ENCODE peak calls at places on chromosome 18, in eight cellular contexts. M is GM12865; R is brain microvascular endothelial cell; C is K562; I is body of pancreas; Z is kidney; F is ovary; N is naive thymus-derived CD4-positive, alpha-beta T cell. G is an unnamed sample.

GRCh38 chr18:30056528-30056927 is 986.0 kb downstream of the DSC3 start:
- DNase-seq in M (no peak), F (no peak), C (no peak), N (no peak), R (no peak), Z (no peak), I (no peak), G (no peak)

GRCh38 chr18:37654711-37655369 is 89.2 kb upstream of the CELF4 start:
- DNase-seq in N (no peak), Z (no peak), I (no peak), C (no peak), F (no peak), M (no peak), R (no peak), G (no peak)

GRCh38 chr18:13464432-13465125 is 246.0 kb downstream of the LDLRAD4 start:
- DNase-seq in N (peak; percentile 64), M (peak; percentile 90), R (no peak), C (no peak), I (no peak), F (no peak), Z (no peak), G (peak; percentile 33)

GRCh38 chr18:45231606-45232005 is 383.7 kb upstream of the SLC14A2 start:
- DNase-seq in C (no peak), F (no peak), Z (no peak), R (no peak), M (no peak), N (no peak), I (no peak), G (no peak)

GRCh38 chr18:3821524-3821923 is 371.6 kb downstream of the TGIF1 start:
- DNase-seq in R (no peak), N (no peak), M (no peak), I (no peak), F (no peak), Z (no peak), C (no peak), G (no peak)

GRCh38 chr18:56709463-56709862 is 58.3 kb downstream of the WDR7 start:
- DNase-seq in I (no peak), N (peak; percentile 34), R (peak; percentile 87), Z (no peak), F (no peak), M (peak; percentile 78), C (peak; percentile 59), G (peak; percentile 73)

GRCh38 chr18:46877329-46877987 is 39.8 kb downstream of the PIAS2 start:
- DNase-seq in N (no peak), R (no peak), F (no peak), Z (no peak), C (no peak), M (no peak), I (no peak), G (no peak)

GRCh38 chr18:68215931-68216330 is 499.0 kb downstream of the TMX3 start:
- DNase-seq in Z (no peak), I (no peak), C (no peak), N (no peak), F (no peak), M (no peak), R (peak; percentile 77), G (peak; percentile 55)

GRCh38 chr18:55588876-55589595 is 1.0 kb upstream of the TCF4 start:
- DNase-seq in C (no peak), Z (no peak), M (no peak), R (no peak), N (no peak), I (peak; percentile 6), F (no peak), G (no peak)

GRCh38 chr18:13309031-13309430 is 90.5 kb downstream of the LDLRAD4 start:
- DNase-seq in F (no peak), R (no peak), C (no peak), M (no peak), N (no peak), I (no peak), Z (no peak), G (no peak)

GRCh38 chr18:47898055-47898454 is 32.4 kb downstream of the SMAD2 start:
- DNase-seq in M (no peak), Z (no peak), R (no peak), C (no peak), I (no peak), N (no peak), F (no peak), G (no peak)

GRCh38 chr18:8704361-8705279 is 736 bp upstream of the MTCL1 start:
- DNase-seq in R (peak; percentile 69), F (peak; percentile 86), I (peak; percentile 93), M (peak; percentile 86), N (peak; percentile 80), Z (peak; percentile 95), C (peak; percentile 91), G (peak; percentile 91)

GRCh38 chr18:8702668-8703067 is 2.7 kb upstream of the MTCL1 start:
- DNase-seq in I (no peak), C (no peak), N (no peak), Z (no peak), F (no peak), R (no peak), M (no peak), G (no peak)

GRCh38 chr18:8703781-8704301 is 1.5 kb upstream of the MTCL1 start:
- DNase-seq in N (no peak), F (peak; percentile 16), R (no peak), Z (no peak), M (no peak), C (no peak), I (peak; percentile 35), G (no peak)

GRCh38 chr18:8701546-8702118 is 3.7 kb upstream of the MTCL1 start:
- DNase-seq in Z (no peak), I (no peak), C (no peak), F (no peak), N (no peak), M (no peak), R (peak; percentile 90), G (peak; percentile 91)

DNA sequence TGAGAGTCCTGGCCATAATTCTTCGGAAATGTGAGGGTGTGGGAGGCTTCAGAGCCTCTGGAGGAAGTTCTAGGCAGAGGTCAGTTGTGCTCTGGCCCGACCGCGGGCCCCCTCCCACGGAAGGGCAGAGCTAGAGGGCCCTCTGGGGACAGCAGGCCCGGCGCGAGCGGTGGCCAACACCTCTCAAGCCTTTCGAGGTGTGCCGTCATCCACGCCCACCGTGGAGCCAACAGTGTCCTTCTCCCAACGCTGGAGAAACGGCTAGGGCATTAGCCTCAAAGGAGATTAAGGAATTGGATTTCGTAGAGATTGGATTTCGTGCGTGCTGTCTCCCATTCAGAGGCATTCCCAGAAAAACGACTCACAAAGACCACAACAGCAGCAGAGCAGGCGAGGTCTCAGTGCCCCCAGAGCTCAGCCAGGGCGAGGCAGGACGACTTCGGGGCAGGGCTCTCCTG is 2.1 kb upstream of the MTCL1 start:
- DNase-seq in C (no peak), Z (no peak), I (no peak), F (no peak), N (no peak), M (no peak), R (no peak), G (no peak)
- H3K4me3 ChIP-seq in C (no peak overlapping the region), Z (peak overlapping the region; percentile 72), I (no peak overlapping the region), F (no peak overlapping the region), N (no peak overlapping the region), M (no peak overlapping the region), R (no peak overlapping the region), G (no peak overlapping the region)

GRCh38 chr18:51051105-51051712 is 21.2 kb downstream of the SMAD4 start:
- DNase-seq in C (peak; percentile 56), R (peak; percentile 39), N (peak; percentile 65), M (peak; percentile 68), I (no peak), Z (no peak), F (no peak), G (peak; percentile 72)

GRCh38 chr18:51044928-51045587 is 15.0 kb downstream of the SMAD4 start:
- DNase-seq in M (no peak), I (no peak), C (peak; percentile 15), Z (no peak), R (no peak), N (no peak), F (no peak), G (no peak)

GRCh38 chr18:51049137-51049536 is 19.1 kb downstream of the SMAD4 start:
- DNase-seq in Z (no peak), F (no peak), R (no peak), N (no peak), M (no peak), C (no peak), I (no peak), G (no peak)

GRCh38 chr18:51053822-51054221 is 23.8 kb downstream of the SMAD4 start:
- DNase-seq in M (no peak), C (no peak), N (no peak), R (no peak), F (no peak), Z (no peak), I (no peak), G (no peak)

GRCh38 chr18:51048190-51048589 is 18.2 kb downstream of the SMAD4 start:
- DNase-seq in C (no peak), I (no peak), F (no peak), R (no peak), Z (no peak), M (no peak), N (no peak), G (no peak)
- H3K4me3 ChIP-seq in C (no peak overlapping the region), I (no peak overlapping the region), F (no peak overlapping the region), R (no peak overlapping the region), Z (no peak overlapping the region), M (no peak overlapping the region), N (no peak overlapping the region), G (no peak overlapping the region)

GRCh38 chr18:9694174-9694573 is 13.9 kb upstream of the RAB31 start:
- DNase-seq in Z (no peak), F (no peak), C (no peak), I (no peak), R (no peak), N (no peak), M (no peak), G (no peak)

GRCh38 chr18:9696701-9697100 is 11.4 kb upstream of the RAB31 start:
- DNase-seq in M (no peak), F (no peak), I (no peak), Z (no peak), R (no peak), N (no peak), C (no peak), G (no peak)

GRCh38 chr18:9694952-9695495 is 13.1 kb upstream of the RAB31 start:
- DNase-seq in I (no peak), M (no peak), Z (no peak), N (no peak), C (no peak), F (no peak), R (no peak), G (no peak)

GRCh38 chr18:9696112-9696511 is 12.0 kb upstream of the RAB31 start:
- DNase-seq in N (no peak), F (peak; percentile 42), C (no peak), I (no peak), Z (no peak), R (no peak), M (no peak), G (no peak)

GRCh38 chr18:9695605-9696004 is 12.5 kb upstream of the RAB31 start:
- DNase-seq in N (no peak), I (no peak), R (no peak), F (no peak), C (no peak), Z (no peak), M (no peak), G (no peak)
- H3K4me3 ChIP-seq in N (no peak overlapping the region), I (no peak overlapping the region), R (no peak overlapping the region), F (no peak overlapping the region), C (no peak overlapping the region), Z (no peak overlapping the region), M (no peak overlapping the region), G (no peak overlapping the region)

DNA sequence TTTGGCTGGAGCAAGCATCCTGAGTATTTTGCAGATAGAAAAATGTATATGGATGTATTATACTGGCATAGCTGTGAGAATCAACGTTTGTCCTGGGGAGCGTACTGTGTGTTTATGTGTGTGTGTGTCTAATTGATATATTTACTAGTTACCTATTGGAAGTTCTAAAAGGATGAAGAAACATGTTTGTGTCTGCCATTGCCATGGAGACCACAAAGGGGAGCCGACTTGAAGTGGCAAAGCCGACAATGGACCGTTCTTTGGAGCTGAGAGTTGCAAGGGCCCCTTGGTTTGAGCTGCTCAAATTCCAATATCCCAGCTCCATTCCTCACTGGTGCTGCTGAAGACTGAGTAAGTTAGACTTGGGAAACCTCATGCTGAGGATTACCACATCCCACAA is 14.3 kb upstream of the SLC25A52 start:
- DNase-seq in N (no peak), Z (no peak), R (no peak), F (no peak), M (no peak), C (no peak), I (no peak), G (no peak)
- H3K4me3 ChIP-seq in N (no peak overlapping the region), Z (no peak overlapping the region), R (no peak overlapping the region), F (no peak overlapping the region), M (no peak overlapping the region), C (no peak overlapping the region), I (no peak overlapping the region), G (no peak overlapping the region)